ENCODE peak calls at places on chromosomes 5 and 9, in seven cellular contexts. B is stomach, S is spleen, Y is body of pancreas, R is IMR-90, D is adrenal gland, E is transverse colon. W is an unnamed sample. For H3K9me3 and H3K4me1, the result is how much of the 10 kb centered on the place peaks cover.

GRCh38 chr5:10789726-10790125 is 28.7 kb upstream of the DAP start:
- DNase-seq in B (no peak), S (no peak), Y (no peak), R (peak), D (no peak), E (no peak), W (no peak)

GRCh38 chr5:131534995-131535394 is 100.0 kb downstream of the RAPGEF6 start:
- DNase-seq in B (no peak), S (no peak), Y (no peak), R (peak), D (no peak), E (no peak), W (no peak)

GRCh38 chr5:159426694-159427093 is 96.4 kb upstream of the IL12B start:
- DNase-seq in B (no peak), S (no peak), Y (no peak), R (no peak), D (no peak), E (no peak), W (no peak)

GRCh38 chr9:106233116-106233515 is 538.8 kb downstream of the TMEM38B start:
- DNase-seq in B (no peak), S (no peak), Y (no peak), R (no peak), D (no peak), E (no peak), W (no peak)

GRCh38 chr5:159231167-159231566 is 21.8 kb upstream of the RNF145 start:
- DNase-seq in B (no peak), S (no peak), Y (no peak), R (peak), D (no peak), E (no peak), W (no peak)

GRCh38 chr9:84439253-84439652 is 98.7 kb upstream of the SLC28A3 start:
- DNase-seq in B (no peak), S (no peak), Y (no peak), R (no peak), D (no peak), E (no peak), W (no peak)

GRCh38 chr9:71383308-71383707 is 261.9 kb upstream of the TRPM3 start:
- DNase-seq in B (no peak), S (no peak), Y (no peak), R (no peak), D (no peak), E (no peak), W (no peak)

GRCh38 chr9:77021289-77021927 is 2.0 kb downstream of the FOXB2 start:
- DNase-seq in B (no peak), S (no peak), Y (no peak), R (no peak), D (no peak), E (no peak), W (peak)

GRCh38 chr9:33161589-33162132 is 5.5 kb downstream of the B4GALT1 start:
- DNase-seq in B (peak), S (no peak), Y (peak), R (no peak), D (no peak), E (peak), W (no peak)

GRCh38 chr5:148666353-148666752 is 12.0 kb upstream of the HTR4 start:
- DNase-seq in B (no peak), S (no peak), Y (no peak), R (peak), D (no peak), E (no peak), W (no peak)

GRCh38 chr9:93295031-93295430 is 111.1 kb downstream of the WNK2 start:
- DNase-seq in B (no peak), S (peak), Y (peak), R (no peak), D (no peak), E (peak), W (peak)

GRCh38 chr9:8719833-8720486 is 920.4 kb upstream of the DMAC1 start:
- DNase-seq in B (no peak), S (no peak), Y (no peak), R (no peak), D (no peak), E (no peak), W (no peak)

GRCh38 chr5:159313197-159313596 is 17.1 kb downstream of the IL12B start:
- DNase-seq in B (no peak), S (no peak), Y (no peak), R (no peak), D (no peak), E (no peak), W (no peak)

GRCh38 chr5:106843812-106844416 is 826.8 kb downstream of the EFNA5 start:
- DNase-seq in B (no peak), S (no peak), Y (no peak), R (no peak), D (no peak), E (no peak), W (no peak)

GRCh38 chr9:76557674-76558073 is 98.7 kb downstream of the GCNT1 start:
- DNase-seq in B (no peak), S (no peak), Y (no peak), R (peak), D (no peak), E (no peak), W (no peak)

GRCh38 chr9:33082135-33082534 is 5.7 kb upstream of the SMU1 start:
- DNase-seq in B (peak), S (peak), Y (no peak), R (no peak), D (no peak), E (no peak), W (no peak)

GRCh38 chr9:99103054-99103453 is 1.9 kb upstream of the TGFBR1 start:
- DNase-seq in B (no peak), S (no peak), Y (no peak), R (peak), D (no peak), E (no peak), W (no peak)

GRCh38 chr5:40406426-40407211 is 273.1 kb upstream of the PTGER4 start:
- DNase-seq in B (no peak), S (no peak), Y (no peak), R (no peak), D (no peak), E (no peak), W (no peak)

GRCh38 chr5:73388371-73388684 is 60.2 kb downstream of the FOXD1 start:
- DNase-seq in B (no peak), S (no peak), Y (no peak), R (peak), D (no peak), E (no peak), W (no peak)

GRCh38 chr5:170070556-170071412 is 34.9 kb upstream of the FOXI1 start:
- DNase-seq in B (no peak), S (no peak), Y (peak), R (peak), D (no peak), E (no peak), W (no peak)

GRCh38 chr9:73149371-73150067 is 2.1 kb upstream of the ANXA1 start:
- DNase-seq in B (no peak), S (no peak), Y (no peak), R (peak), D (no peak), E (no peak), W (no peak)

GRCh38 chr5:110514030-110514429 is 212.4 kb downstream of the TMEM232 start:
- DNase-seq in B (no peak), S (no peak), Y (no peak), R (no peak), D (no peak), E (no peak), W (no peak)

GRCh38 chr5:84602371-84602771 is 217.7 kb upstream of the EDIL3 start:
- DNase-seq in B (no peak), S (no peak), Y (no peak), R (no peak), D (no peak), E (no peak), W (no peak)

GRCh38 chr5:14914603-14915277 is 43.2 kb upstream of the ANKH start:
- DNase-seq in B (no peak), S (no peak), Y (no peak), R (peak), D (no peak), E (no peak), W (no peak)

DNA sequence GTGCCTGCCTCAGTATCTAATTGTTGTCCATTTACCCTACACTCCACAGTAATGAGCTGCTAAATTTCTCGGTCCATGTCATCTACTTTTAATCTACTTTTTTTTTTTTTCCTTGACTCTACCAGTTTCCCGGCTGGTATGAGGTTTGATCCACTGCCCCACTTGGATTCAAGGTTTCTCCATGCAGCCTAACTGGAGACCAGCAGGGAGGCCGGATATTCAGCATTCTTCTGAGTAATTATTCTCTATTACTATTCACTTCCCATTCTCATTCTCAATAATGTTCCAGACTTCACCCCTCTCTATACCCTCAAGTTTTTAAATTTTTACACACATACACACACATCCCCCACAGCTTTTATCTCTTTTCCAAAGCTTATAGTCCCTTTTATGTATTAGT is 51.0 kb upstream of the SUSD1 start:
- DNase-seq in B (no peak), S (no peak), Y (no peak), R (no peak), D (no peak), E (no peak), W (no peak)
- H3K9me3 ChIP-seq in B (under half), S (under half), Y (under half), R (under half), D (under half), E (under half), W (under half)

DNA sequence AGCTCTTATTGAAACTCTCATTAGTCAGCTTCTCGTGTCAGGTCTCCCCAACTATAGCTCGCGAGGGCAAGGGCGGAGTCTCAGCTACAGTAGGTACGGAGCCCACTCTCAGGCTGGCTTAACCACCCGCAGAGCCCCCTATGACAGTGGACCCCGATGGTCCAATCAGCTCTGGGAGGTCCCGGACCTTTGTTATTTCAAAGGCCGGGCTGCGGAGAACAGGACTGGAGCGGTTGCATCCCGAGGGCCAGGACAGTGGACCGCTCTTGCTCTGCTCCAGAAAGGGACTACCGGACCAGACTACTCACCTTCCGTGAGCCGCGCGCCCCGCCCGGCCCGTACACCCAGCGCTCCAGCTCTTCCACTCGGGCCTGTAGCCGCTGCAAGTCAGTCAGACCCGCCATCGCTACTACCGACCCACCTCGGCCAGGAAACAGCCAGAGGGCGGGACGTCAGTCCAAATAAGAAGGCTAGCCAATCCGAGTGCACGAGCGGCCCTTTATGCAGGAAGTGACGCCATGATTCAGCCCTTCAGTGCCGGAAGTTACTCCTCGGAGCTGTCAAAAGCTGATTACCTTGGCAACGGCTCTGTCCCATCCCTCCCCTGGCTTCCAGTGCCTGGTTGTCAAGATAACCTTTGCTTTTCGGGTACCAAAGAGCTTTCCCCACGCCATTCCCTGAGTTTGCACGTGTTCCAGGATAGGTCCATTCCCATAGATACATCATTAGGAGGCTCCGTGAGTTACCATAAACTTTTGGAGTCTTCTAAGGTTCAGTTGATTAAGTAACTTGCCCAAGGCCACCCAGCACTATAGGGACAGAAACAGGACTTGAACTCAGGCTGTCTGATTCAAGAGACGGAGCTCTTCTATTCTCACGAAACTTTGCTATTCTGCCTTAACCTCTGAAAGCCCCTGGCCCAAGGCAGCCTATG is at the start of gene DCTN3:
- DNase-seq in B (peak), S (peak), Y (peak), R (peak), D (peak), E (peak), W (peak)
- TF ChIP-seq POLR2A in B (no peak), S (no peak), Y (peak), R (peak), D (peak), E (peak), W (no peak)

DNA sequence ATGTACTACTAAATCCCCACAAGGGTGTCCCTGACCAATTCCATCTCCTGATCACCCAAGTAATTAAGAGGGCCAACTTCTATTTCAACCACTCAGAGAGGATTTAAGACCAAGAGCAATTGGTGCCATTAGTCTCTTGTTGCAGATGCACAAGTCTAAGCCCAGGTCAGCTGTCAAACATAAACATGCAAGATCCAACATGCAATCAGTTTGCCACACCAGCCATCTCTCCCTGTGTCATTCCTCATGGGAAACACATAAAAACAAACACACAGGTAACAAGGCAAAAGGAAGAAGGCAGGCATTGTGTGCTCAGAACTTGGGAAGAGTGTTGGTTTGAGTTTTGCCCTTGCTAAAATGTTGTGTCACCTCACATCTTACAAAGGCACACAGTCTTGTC is 139.2 kb downstream of the SPOCK1 start:
- DNase-seq in B (no peak), S (no peak), Y (no peak), R (no peak), D (no peak), E (no peak), W (no peak)
- H3K4me1 ChIP-seq in B (under half), S (under half), Y (under half), R (under half), D (under half), E (under half), W (under half)

GRCh38 chr9:137352511-137353222 is 50.6 kb upstream of the NRARP start:
- DNase-seq in B (peak), S (no peak), Y (no peak), R (no peak), D (no peak), E (no peak), W (no peak)
- H3K9me3 ChIP-seq in B (under half), S (under half), Y (under half), R (under half), D (under half), E (under half), W (under half)

GRCh38 chr9:111352545-111352944 is 22.5 kb upstream of the OR2K2 start:
- DNase-seq in B (no peak), S (no peak), Y (no peak), R (peak), D (no peak), E (no peak), W (no peak)

GRCh38 chr9:111350556-111350955 is 20.5 kb upstream of the OR2K2 start:
- DNase-seq in B (no peak), S (no peak), Y (no peak), R (peak), D (no peak), E (no peak), W (no peak)

GRCh38 chr9:111349766-111350165 is 19.7 kb upstream of the OR2K2 start:
- DNase-seq in B (no peak), S (no peak), Y (no peak), R (no peak), D (no peak), E (no peak), W (no peak)

DNA sequence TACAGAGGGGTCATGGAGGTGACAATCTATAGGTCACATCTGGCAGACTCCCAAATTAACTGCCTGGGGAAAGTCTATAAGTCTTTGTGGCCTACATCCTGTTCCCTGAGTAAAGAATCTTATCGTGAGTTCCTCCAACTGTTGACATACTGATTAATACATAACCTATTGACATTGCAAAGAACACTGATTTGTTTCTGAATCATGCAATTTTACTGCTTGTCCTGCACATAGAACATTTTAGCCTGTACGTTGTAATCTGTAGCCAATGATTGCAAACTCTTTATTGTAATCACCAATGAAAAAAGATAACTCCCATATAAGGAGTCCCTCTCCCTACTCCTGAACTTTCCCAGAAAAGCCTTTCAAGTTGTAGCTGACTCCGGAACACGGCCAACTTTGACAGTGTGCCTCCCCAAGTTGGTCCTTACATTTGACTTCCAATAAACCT is 18.8 kb upstream of the OR2K2 start:
- DNase-seq in B (peak), S (no peak), Y (no peak), R (peak), D (no peak), E (peak), W (no peak)
- TF ChIP-seq POLR2A in B (no peak), S (no peak), Y (no peak), R (no peak), D (no peak), E (no peak), W (no peak)

GRCh38 chr9:20462410-20462809 is 159.9 kb downstream of the MLLT3 start:
- DNase-seq in B (no peak), S (no peak), Y (no peak), R (no peak), D (no peak), E (no peak), W (no peak)
- H3K4me1 ChIP-seq in B (under half), S (under half), Y (under half), R (under half), D (under half), E (under half), W (under half)

W was measured in esophagus muscularis mucosa.